ENCODE peak calls at places on chromosomes 2 and 18, in five cellular contexts. One of them, this sample, is unnamed.

GRCh38 chr2:197786010-197786877 is 1.1 kb upstream of the BOLL start:
- DNase-seq in NCI-H1092: no peak
- DNase-seq in NCI-H2171: peak
- DNase-seq in Caki2: no peak
- DNase-seq in HTR-8/SVneo: no peak
- DNase-seq in this sample: no peak

GRCh38 chr18:47260138-47260923 is 8.9 kb upstream of the SKOR2 start:
- DNase-seq in HTR-8/SVneo: peak
- DNase-seq in NCI-H2171: no peak
- DNase-seq in NCI-H1092: no peak
- DNase-seq in Caki2: no peak
- DNase-seq in this sample: peak

GRCh38 chr18:33928226-33928625 is 296.5 kb downstream of the NOL4 start:
- DNase-seq in NCI-H1092: no peak
- DNase-seq in Caki2: peak
- DNase-seq in HTR-8/SVneo: no peak
- DNase-seq in NCI-H2171: no peak
- DNase-seq in this sample: peak

GRCh38 chr18:79988925-79989361 is 580 bp upstream of the TXNL4A start:
- DNase-seq in NCI-H2171: no peak
- DNase-seq in NCI-H1092: no peak
- DNase-seq in HTR-8/SVneo: no peak
- DNase-seq in Caki2: peak
- DNase-seq in this sample: peak

GRCh38 chr18:2900742-2901404 is 54.1 kb downstream of the EMILIN2 start:
- DNase-seq in NCI-H2171: no peak
- DNase-seq in HTR-8/SVneo: no peak
- DNase-seq in Caki2: no peak
- DNase-seq in NCI-H1092: no peak
- DNase-seq in this sample: no peak

GRCh38 chr18:79801217-79801616 is 3.5 kb downstream of the KCNG2 start:
- DNase-seq in Caki2: no peak
- DNase-seq in NCI-H2171: no peak
- DNase-seq in HTR-8/SVneo: no peak
- DNase-seq in NCI-H1092: no peak
- DNase-seq in this sample: no peak

GRCh38 chr2:49306925-49307324 is 152.6 kb upstream of the FSHR start:
- DNase-seq in NCI-H1092: no peak
- DNase-seq in NCI-H2171: no peak
- DNase-seq in Caki2: peak
- DNase-seq in HTR-8/SVneo: no peak
- DNase-seq in this sample: peak

GRCh38 chr2:68987051-68987503 is 12.6 kb downstream of the GKN1 start:
- DNase-seq in Caki2: no peak
- DNase-seq in NCI-H2171: no peak
- DNase-seq in HTR-8/SVneo: no peak
- DNase-seq in NCI-H1092: no peak
- DNase-seq in this sample: no peak

GRCh38 chr2:113829836-113830235 is 60.1 kb upstream of the ACTR3 start:
- DNase-seq in Caki2: no peak
- DNase-seq in NCI-H1092: no peak
- DNase-seq in NCI-H2171: no peak
- DNase-seq in HTR-8/SVneo: no peak
- DNase-seq in this sample: no peak

GRCh38 chr18:45802814-45803492 is 22.5 kb upstream of the SIGLEC15 start:
- DNase-seq in Caki2: peak
- DNase-seq in NCI-H2171: no peak
- DNase-seq in NCI-H1092: no peak
- DNase-seq in HTR-8/SVneo: peak
- DNase-seq in this sample: peak

GRCh38 chr18:62183578-62184195 is 3.2 kb downstream of the PIGN start:
- DNase-seq in HTR-8/SVneo: no peak
- DNase-seq in NCI-H1092: peak
- DNase-seq in Caki2: peak
- DNase-seq in NCI-H2171: no peak
- DNase-seq in this sample: peak